ENCODE peak calls at places on chromosomes 12 and 14, in four cellular contexts. One of them, this sample, is unnamed.
A peak's percentile ranks its signal among the peaks of the same experiment; 100 is the strongest.

GRCh38 chr12:587132-587531 is 76.1 kb downstream of the NINJ2 start:
- DNase-seq in activated B cell treated with CpG ODN at 0.5 μM for 24 hours: no peak
- DNase-seq in lung: no peak
- DNase-seq in cardiac septum: no peak
- DNase-seq in this sample: no peak

GRCh38 chr14:84343637-84344036 is 1186.3 kb upstream of the FLRT2 start:
- DNase-seq in lung: no peak
- DNase-seq in cardiac septum: no peak
- DNase-seq in activated B cell treated with CpG ODN at 0.5 μM for 24 hours: no peak
- DNase-seq in this sample: peak; percentile 34

GRCh38 chr12:100964026-100964425 is 169.4 kb downstream of the ANO4 start:
- DNase-seq in activated B cell treated with CpG ODN at 0.5 μM for 24 hours: no peak
- DNase-seq in lung: no peak
- DNase-seq in cardiac septum: no peak
- DNase-seq in this sample: no peak

GRCh38 chr14:80658155-80658554 is 283.4 kb downstream of the CEP128 start:
- DNase-seq in lung: no peak
- DNase-seq in cardiac septum: no peak
- DNase-seq in activated B cell treated with CpG ODN at 0.5 μM for 24 hours: no peak
- DNase-seq in this sample: no peak

GRCh38 chr12:72288436-72288835 is 16.3 kb downstream of the TRHDE start:
- DNase-seq in lung: no peak
- DNase-seq in cardiac septum: no peak
- DNase-seq in activated B cell treated with CpG ODN at 0.5 μM for 24 hours: no peak
- DNase-seq in this sample: no peak

GRCh38 chr12:2893007-2893406 is 2.3 kb downstream of the TULP3 start:
- DNase-seq in cardiac septum: no peak
- DNase-seq in activated B cell treated with CpG ODN at 0.5 μM for 24 hours: no peak
- DNase-seq in lung: no peak
- DNase-seq in this sample: no peak

GRCh38 chr12:65902504-65902903 is 78.2 kb downstream of the HMGA2 start:
- DNase-seq in cardiac septum: no peak
- DNase-seq in lung: no peak
- DNase-seq in activated B cell treated with CpG ODN at 0.5 μM for 24 hours: no peak
- DNase-seq in this sample: no peak

GRCh38 chr12:70044170-70044569 is 199.1 kb upstream of the CNOT2 start:
- DNase-seq in cardiac septum: no peak
- DNase-seq in lung: no peak
- DNase-seq in activated B cell treated with CpG ODN at 0.5 μM for 24 hours: no peak
- DNase-seq in this sample: no peak

GRCh38 chr12:109873653-109874052 is 6.7 kb downstream of the GLTP start:
- DNase-seq in activated B cell treated with CpG ODN at 0.5 μM for 24 hours: no peak
- DNase-seq in lung: no peak
- DNase-seq in cardiac septum: no peak
- DNase-seq in this sample: no peak

GRCh38 chr12:31620311-31620710 is 29.4 kb upstream of the DENND5B start:
- DNase-seq in cardiac septum: no peak
- DNase-seq in lung: no peak
- DNase-seq in activated B cell treated with CpG ODN at 0.5 μM for 24 hours: no peak
- DNase-seq in this sample: no peak

GRCh38 chr12:65720136-65720535 is 104.1 kb upstream of the HMGA2 start:
- DNase-seq in activated B cell treated with CpG ODN at 0.5 μM for 24 hours: no peak
- DNase-seq in cardiac septum: no peak
- DNase-seq in lung: no peak
- DNase-seq in this sample: peak; percentile 93

GRCh38 chr14:103688906-103689902 is 26.0 kb downstream of the XRCC3 start:
- DNase-seq in lung: peak; percentile 79
- DNase-seq in cardiac septum: no peak
- DNase-seq in activated B cell treated with CpG ODN at 0.5 μM for 24 hours: no peak
- DNase-seq in this sample: peak; percentile 31

GRCh38 chr12:58393152-58393551 is 451.8 kb downstream of the ATP23 start:
- DNase-seq in lung: no peak
- DNase-seq in activated B cell treated with CpG ODN at 0.5 μM for 24 hours: no peak
- DNase-seq in cardiac septum: no peak
- DNase-seq in this sample: peak; percentile 50

GRCh38 chr12:122854554-122854953 is 19.3 kb downstream of the HIP1R start:
- DNase-seq in cardiac septum: no peak
- DNase-seq in lung: no peak
- DNase-seq in activated B cell treated with CpG ODN at 0.5 μM for 24 hours: no peak
- DNase-seq in this sample: no peak